ENCODE peak calls at places on chromosomes 6 and 20, in six cellular contexts. One of them, this sample, is unnamed. For H3K4me1, the result is how much of the 10 kb centered on the place peaks cover.

GRCh38 chr6:62775427-62776022 is 435.7 kb upstream of the FKBP1C start:
- DNase-seq in SJSA1: no peak
- DNase-seq in CD4-positive, CD25-positive, alpha-beta regulatory T cell: no peak
- DNase-seq in hepatocyte: peak
- DNase-seq in pancreas: no peak
- DNase-seq in upper lobe of right lung: no peak
- DNase-seq in this sample: no peak

GRCh38 chr20:18276821-18277220 is 11.5 kb upstream of the ZNF133 start:
- DNase-seq in SJSA1: peak
- DNase-seq in CD4-positive, CD25-positive, alpha-beta regulatory T cell: peak
- DNase-seq in hepatocyte: peak
- DNase-seq in pancreas: peak
- DNase-seq in upper lobe of right lung: peak
- DNase-seq in this sample: peak

GRCh38 chr20:35394271-35394670 is 17.5 kb downstream of the UQCC1 start:
- DNase-seq in SJSA1: no peak
- DNase-seq in CD4-positive, CD25-positive, alpha-beta regulatory T cell: no peak
- DNase-seq in hepatocyte: no peak
- DNase-seq in pancreas: no peak
- DNase-seq in upper lobe of right lung: no peak
- DNase-seq in this sample: no peak

GRCh38 chr6:151847064-151847463 is 39.6 kb downstream of the ESR1 start:
- DNase-seq in SJSA1: no peak
- DNase-seq in CD4-positive, CD25-positive, alpha-beta regulatory T cell: no peak
- DNase-seq in hepatocyte: peak
- DNase-seq in pancreas: no peak
- DNase-seq in upper lobe of right lung: no peak
- DNase-seq in this sample: no peak

GRCh38 chr6:148388477-148388876 is 45.8 kb downstream of the SASH1 start:
- DNase-seq in SJSA1: no peak
- DNase-seq in CD4-positive, CD25-positive, alpha-beta regulatory T cell: no peak
- DNase-seq in hepatocyte: no peak
- DNase-seq in pancreas: no peak
- DNase-seq in upper lobe of right lung: no peak
- DNase-seq in this sample: no peak

GRCh38 chr6:161498359-161498758 is 224.5 kb upstream of the AGPAT4 start:
- DNase-seq in SJSA1: peak
- DNase-seq in CD4-positive, CD25-positive, alpha-beta regulatory T cell: no peak
- DNase-seq in hepatocyte: peak
- DNase-seq in pancreas: peak
- DNase-seq in upper lobe of right lung: no peak
- DNase-seq in this sample: no peak

GRCh38 chr6:147169529-147169928 is 34.7 kb upstream of the STXBP5 start:
- DNase-seq in SJSA1: no peak
- DNase-seq in CD4-positive, CD25-positive, alpha-beta regulatory T cell: no peak
- DNase-seq in hepatocyte: no peak
- DNase-seq in pancreas: no peak
- DNase-seq in upper lobe of right lung: no peak
- DNase-seq in this sample: no peak

GRCh38 chr6:159306134-159306537 is 136.9 kb downstream of the FNDC1 start:
- DNase-seq in SJSA1: peak
- DNase-seq in CD4-positive, CD25-positive, alpha-beta regulatory T cell: no peak
- DNase-seq in hepatocyte: no peak
- DNase-seq in pancreas: no peak
- DNase-seq in upper lobe of right lung: no peak
- DNase-seq in this sample: no peak

GRCh38 chr6:121881974-121882667 is 446.7 kb downstream of the GJA1 start:
- DNase-seq in SJSA1: peak
- DNase-seq in CD4-positive, CD25-positive, alpha-beta regulatory T cell: no peak
- DNase-seq in hepatocyte: no peak
- DNase-seq in pancreas: no peak
- DNase-seq in upper lobe of right lung: no peak
- DNase-seq in this sample: no peak

GRCh38 chr6:30884521-30885480 is 482 bp downstream of the DDR1 start:
- DNase-seq in SJSA1: no peak
- DNase-seq in CD4-positive, CD25-positive, alpha-beta regulatory T cell: peak
- DNase-seq in hepatocyte: peak
- DNase-seq in pancreas: peak
- DNase-seq in upper lobe of right lung: peak
- DNase-seq in this sample: peak

GRCh38 chr6:117481278-117481925 is 1.1 kb upstream of the DCBLD1 start:
- DNase-seq in SJSA1: no peak
- DNase-seq in CD4-positive, CD25-positive, alpha-beta regulatory T cell: peak
- DNase-seq in hepatocyte: peak
- DNase-seq in pancreas: no peak
- DNase-seq in upper lobe of right lung: no peak
- DNase-seq in this sample: peak

GRCh38 chr20:41183831-41184230 is 46.5 kb downstream of the PLCG1 start:
- DNase-seq in SJSA1: no peak
- DNase-seq in CD4-positive, CD25-positive, alpha-beta regulatory T cell: no peak
- DNase-seq in hepatocyte: peak
- DNase-seq in pancreas: no peak
- DNase-seq in upper lobe of right lung: no peak
- DNase-seq in this sample: peak

GRCh38 chr6:7903673-7904072 is 6.9 kb downstream of the TXNDC5 start:
- DNase-seq in SJSA1: no peak
- DNase-seq in CD4-positive, CD25-positive, alpha-beta regulatory T cell: no peak
- DNase-seq in hepatocyte: no peak
- DNase-seq in pancreas: no peak
- DNase-seq in upper lobe of right lung: no peak
- DNase-seq in this sample: no peak

GRCh38 chr6:148780918-148781436 is 34.1 kb downstream of the UST start:
- DNase-seq in SJSA1: no peak
- DNase-seq in CD4-positive, CD25-positive, alpha-beta regulatory T cell: no peak
- DNase-seq in hepatocyte: no peak
- DNase-seq in pancreas: no peak
- DNase-seq in upper lobe of right lung: no peak
- DNase-seq in this sample: no peak

GRCh38 chr6:166969390-166970002 is 13.1 kb upstream of the RNASET2 start:
- DNase-seq in SJSA1: no peak
- DNase-seq in CD4-positive, CD25-positive, alpha-beta regulatory T cell: no peak
- DNase-seq in hepatocyte: no peak
- DNase-seq in pancreas: no peak
- DNase-seq in upper lobe of right lung: no peak
- DNase-seq in this sample: no peak

GRCh38 chr20:3188823-3189413 is 15.6 kb downstream of the DDRGK1 start:
- DNase-seq in SJSA1: no peak
- DNase-seq in CD4-positive, CD25-positive, alpha-beta regulatory T cell: no peak
- DNase-seq in hepatocyte: no peak
- DNase-seq in pancreas: no peak
- DNase-seq in upper lobe of right lung: no peak
- DNase-seq in this sample: no peak

GRCh38 chr6:43978473-43979360 is 148.5 kb downstream of the MRPL14 start:
- DNase-seq in SJSA1: no peak
- DNase-seq in CD4-positive, CD25-positive, alpha-beta regulatory T cell: no peak
- DNase-seq in hepatocyte: no peak
- DNase-seq in pancreas: no peak
- DNase-seq in upper lobe of right lung: no peak
- DNase-seq in this sample: no peak

GRCh38 chr6:8539446-8539845 is 104.1 kb upstream of the SLC35B3 start:
- DNase-seq in SJSA1: no peak
- DNase-seq in CD4-positive, CD25-positive, alpha-beta regulatory T cell: no peak
- DNase-seq in hepatocyte: no peak
- DNase-seq in pancreas: no peak
- DNase-seq in upper lobe of right lung: no peak
- DNase-seq in this sample: no peak

GRCh38 chr6:44092312-44092884 is 34.9 kb downstream of the MRPL14 start:
- DNase-seq in SJSA1: no peak
- DNase-seq in CD4-positive, CD25-positive, alpha-beta regulatory T cell: no peak
- DNase-seq in hepatocyte: no peak
- DNase-seq in pancreas: no peak
- DNase-seq in upper lobe of right lung: no peak
- DNase-seq in this sample: no peak

GRCh38 chr6:109791301-109791700 is 100.2 kb downstream of the FIG4 start:
- DNase-seq in SJSA1: peak
- DNase-seq in CD4-positive, CD25-positive, alpha-beta regulatory T cell: no peak
- DNase-seq in hepatocyte: no peak
- DNase-seq in pancreas: no peak
- DNase-seq in upper lobe of right lung: no peak
- DNase-seq in this sample: no peak

GRCh38 chr20:61162506-61162905 is 89.6 kb upstream of the CDH4 start:
- DNase-seq in SJSA1: no peak
- DNase-seq in CD4-positive, CD25-positive, alpha-beta regulatory T cell: no peak
- DNase-seq in hepatocyte: no peak
- DNase-seq in pancreas: no peak
- DNase-seq in upper lobe of right lung: no peak
- DNase-seq in this sample: no peak

GRCh38 chr6:54698974-54699373 is 147.6 kb upstream of the FAM83B start:
- DNase-seq in SJSA1: no peak
- DNase-seq in CD4-positive, CD25-positive, alpha-beta regulatory T cell: no peak
- DNase-seq in hepatocyte: peak
- DNase-seq in pancreas: no peak
- DNase-seq in upper lobe of right lung: no peak
- DNase-seq in this sample: no peak

GRCh38 chr20:56722042-56722441 is 92.9 kb downstream of the TFAP2C start:
- DNase-seq in SJSA1: no peak
- DNase-seq in CD4-positive, CD25-positive, alpha-beta regulatory T cell: no peak
- DNase-seq in hepatocyte: no peak
- DNase-seq in pancreas: no peak
- DNase-seq in upper lobe of right lung: no peak
- DNase-seq in this sample: no peak

GRCh38 chr6:135451617-135452190 is 45.8 kb downstream of the AHI1 start:
- DNase-seq in SJSA1: no peak
- DNase-seq in CD4-positive, CD25-positive, alpha-beta regulatory T cell: peak
- DNase-seq in hepatocyte: peak
- DNase-seq in pancreas: no peak
- DNase-seq in upper lobe of right lung: no peak
- DNase-seq in this sample: no peak

GRCh38 chr20:25046181-25046641 is 11.7 kb downstream of the ACSS1 start:
- DNase-seq in SJSA1: no peak
- DNase-seq in CD4-positive, CD25-positive, alpha-beta regulatory T cell: no peak
- DNase-seq in hepatocyte: no peak
- DNase-seq in pancreas: peak
- DNase-seq in upper lobe of right lung: peak
- DNase-seq in this sample: peak

GRCh38 chr20:8133816-8134451 is 1.9 kb downstream of the PLCB1 start:
- DNase-seq in SJSA1: no peak
- DNase-seq in CD4-positive, CD25-positive, alpha-beta regulatory T cell: no peak
- DNase-seq in hepatocyte: no peak
- DNase-seq in pancreas: no peak
- DNase-seq in upper lobe of right lung: no peak
- DNase-seq in this sample: no peak

GRCh38 chr20:8132632-8133587 is 844 bp downstream of the PLCB1 start:
- DNase-seq in SJSA1: no peak
- DNase-seq in CD4-positive, CD25-positive, alpha-beta regulatory T cell: peak
- DNase-seq in hepatocyte: peak
- DNase-seq in pancreas: peak
- DNase-seq in upper lobe of right lung: peak
- DNase-seq in this sample: peak

GRCh38 chr20:8130840-8131526 is 1.1 kb upstream of the PLCB1 start:
- DNase-seq in SJSA1: no peak
- DNase-seq in CD4-positive, CD25-positive, alpha-beta regulatory T cell: no peak
- DNase-seq in hepatocyte: no peak
- DNase-seq in pancreas: no peak
- DNase-seq in upper lobe of right lung: no peak
- DNase-seq in this sample: no peak

GRCh38 chr20:8131598-8132014 is 460 bp upstream of the PLCB1 start:
- DNase-seq in SJSA1: no peak
- DNase-seq in CD4-positive, CD25-positive, alpha-beta regulatory T cell: no peak
- DNase-seq in hepatocyte: no peak
- DNase-seq in pancreas: no peak
- DNase-seq in upper lobe of right lung: no peak
- DNase-seq in this sample: no peak

GRCh38 chr20:8132015-8132631 is at the start of gene PLCB1:
- DNase-seq in SJSA1: peak
- DNase-seq in CD4-positive, CD25-positive, alpha-beta regulatory T cell: peak
- DNase-seq in hepatocyte: peak
- DNase-seq in pancreas: peak
- DNase-seq in upper lobe of right lung: peak
- DNase-seq in this sample: peak
- H3K27ac ChIP-seq in SJSA1: no peak
- H3K27ac ChIP-seq in CD4-positive, CD25-positive, alpha-beta regulatory T cell: no peak
- H3K27ac ChIP-seq in hepatocyte: peak
- H3K27ac ChIP-seq in pancreas: peak
- H3K27ac ChIP-seq in upper lobe of right lung: peak
- H3K27ac ChIP-seq in this sample: peak

GRCh38 chr20:50571466-50571865 is 61.3 kb downstream of the PTPN1 start:
- DNase-seq in SJSA1: no peak
- DNase-seq in CD4-positive, CD25-positive, alpha-beta regulatory T cell: no peak
- DNase-seq in hepatocyte: no peak
- DNase-seq in pancreas: no peak
- DNase-seq in upper lobe of right lung: no peak
- DNase-seq in this sample: no peak
- H3K4me1 ChIP-seq in SJSA1: under half
- H3K4me1 ChIP-seq in CD4-positive, CD25-positive, alpha-beta regulatory T cell: under half
- H3K4me1 ChIP-seq in hepatocyte: under half
- H3K4me1 ChIP-seq in pancreas: under half
- H3K4me1 ChIP-seq in upper lobe of right lung: half or more
- H3K4me1 ChIP-seq in this sample: half or more

DNA sequence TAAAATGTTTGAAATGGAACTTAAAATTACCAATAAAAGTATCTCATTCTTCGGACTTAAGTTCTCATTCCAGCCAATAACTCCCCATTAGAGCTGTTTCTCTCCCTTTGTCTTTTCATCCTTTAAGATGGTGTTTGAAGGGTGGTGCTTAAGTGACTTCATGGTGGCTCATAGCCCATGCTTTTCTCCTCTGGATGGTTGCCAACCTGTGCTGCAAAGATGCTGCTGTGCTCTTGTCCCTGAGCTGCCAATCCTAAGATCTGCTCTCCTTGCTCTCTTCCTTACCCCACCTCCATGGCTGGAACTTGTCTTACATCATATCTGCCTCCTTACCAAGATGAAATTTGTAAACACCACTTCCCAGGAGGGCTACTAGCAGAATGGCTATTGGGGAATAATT is 31.6 kb upstream of the PNRC1 start:
- DNase-seq in SJSA1: no peak
- DNase-seq in CD4-positive, CD25-positive, alpha-beta regulatory T cell: no peak
- DNase-seq in hepatocyte: peak
- DNase-seq in pancreas: no peak
- DNase-seq in upper lobe of right lung: no peak
- DNase-seq in this sample: no peak
- H3K27ac ChIP-seq in SJSA1: no peak
- H3K27ac ChIP-seq in CD4-positive, CD25-positive, alpha-beta regulatory T cell: no peak
- H3K27ac ChIP-seq in hepatocyte: no peak
- H3K27ac ChIP-seq in pancreas: no peak
- H3K27ac ChIP-seq in upper lobe of right lung: no peak
- H3K27ac ChIP-seq in this sample: no peak

DNA sequence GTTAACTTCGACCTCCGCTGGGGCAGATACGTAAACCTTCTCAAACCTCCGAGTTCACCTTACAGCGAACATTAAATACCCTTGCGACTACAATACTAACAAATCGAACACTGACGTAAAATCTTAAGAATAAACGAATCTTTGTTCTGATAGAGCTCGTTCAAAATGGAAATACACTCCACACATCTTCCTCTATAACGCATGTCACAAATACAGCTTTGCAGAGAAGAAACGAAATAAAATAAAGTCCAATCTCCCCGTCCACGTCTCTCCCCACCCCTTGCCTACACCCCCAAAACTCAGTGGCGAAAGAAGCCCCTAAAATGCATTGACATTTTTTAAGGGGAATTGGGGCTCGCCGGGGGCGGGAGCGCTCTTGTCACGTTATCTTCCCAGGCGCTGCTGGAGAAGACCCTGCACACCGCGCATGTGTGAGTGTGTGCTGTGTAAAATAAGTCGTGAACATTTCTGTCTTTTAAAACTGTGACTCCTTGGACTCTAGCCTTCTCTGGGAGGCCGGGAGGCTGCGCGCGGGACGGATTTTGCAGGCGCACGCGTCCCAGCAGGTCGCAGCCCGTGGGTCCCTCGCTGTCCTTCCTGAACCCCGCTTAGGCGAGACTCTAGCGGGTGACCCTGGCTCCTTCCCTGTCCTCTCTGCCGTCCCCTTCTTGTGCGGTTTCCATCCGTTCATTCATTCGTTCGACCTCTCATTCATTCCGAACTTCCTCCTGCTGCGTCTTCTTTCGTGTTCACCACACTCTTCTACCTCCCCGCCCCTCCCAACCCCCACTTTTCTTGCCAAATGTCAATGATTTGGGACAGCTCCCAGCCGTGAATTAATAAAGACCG is 2.4 kb downstream of the NRN1 start:
- DNase-seq in SJSA1: no peak
- DNase-seq in CD4-positive, CD25-positive, alpha-beta regulatory T cell: no peak
- DNase-seq in hepatocyte: no peak
- DNase-seq in pancreas: no peak
- DNase-seq in upper lobe of right lung: no peak
- DNase-seq in this sample: no peak
- H3K4me1 ChIP-seq in SJSA1: under half
- H3K4me1 ChIP-seq in CD4-positive, CD25-positive, alpha-beta regulatory T cell: half or more
- H3K4me1 ChIP-seq in hepatocyte: under half
- H3K4me1 ChIP-seq in pancreas: under half
- H3K4me1 ChIP-seq in upper lobe of right lung: under half
- H3K4me1 ChIP-seq in this sample: half or more